ENCODE peak calls at places on chromosome 18, in six cellular contexts. J, P, W, K, X and U are unnamed samples.

GRCh38 chr18:27871731-27872130 is 305.2 kb downstream of the CDH2 start:
- DNase-seq in J (no peak), P (no peak), W (no peak), K (no peak), X (no peak), U (no peak)

GRCh38 chr18:79121746-79122474 is 52.7 kb downstream of the ATP9B start:
- DNase-seq in J (no peak), P (no peak), W (no peak), K (no peak), X (no peak), U (no peak)

GRCh38 chr18:28576941-28577340 is 400.0 kb upstream of the CDH2 start:
- DNase-seq in J (no peak), P (no peak), W (no peak), K (no peak), X (no peak), U (no peak)

GRCh38 chr18:75223687-75224347 is 13.2 kb downstream of the TSHZ1 start:
- DNase-seq in J (no peak), P (no peak), W (no peak), K (no peak), X (peak), U (no peak)

GRCh38 chr18:31646332-31646822 is 38.0 kb downstream of the B4GALT6 start:
- DNase-seq in J (no peak), P (no peak), W (no peak), K (no peak), X (no peak), U (no peak)

GRCh38 chr18:21074336-21075323 is 37.0 kb downstream of the ROCK1 start:
- DNase-seq in J (peak), P (no peak), W (no peak), K (peak), X (no peak), U (no peak)

GRCh38 chr18:11808001-11808855 is 43.0 kb upstream of the CHMP1B start:
- DNase-seq in J (peak), P (no peak), W (no peak), K (peak), X (peak), U (peak)

GRCh38 chr18:31801078-31801477 is 40.4 kb upstream of the SLC25A52 start:
- DNase-seq in J (no peak), P (no peak), W (no peak), K (no peak), X (no peak), U (no peak)

GRCh38 chr18:70620837-70621612 is 332.2 kb downstream of the SOCS6 start:
- DNase-seq in J (no peak), P (no peak), W (no peak), K (no peak), X (no peak), U (no peak)

GRCh38 chr18:69480460-69480859 is 79.8 kb downstream of the DOK6 start:
- DNase-seq in J (no peak), P (no peak), W (no peak), K (no peak), X (no peak), U (no peak)

GRCh38 chr18:53567935-53568574 is 656.4 kb downstream of the MBD2 start:
- DNase-seq in J (peak), P (peak), W (no peak), K (no peak), X (peak), U (no peak)

GRCh38 chr18:1408331-1408835 is 503.7 kb downstream of the ADCYAP1 start:
- DNase-seq in J (no peak), P (no peak), W (no peak), K (no peak), X (no peak), U (no peak)

GRCh38 chr18:1513519-1513918 is 608.8 kb downstream of the ADCYAP1 start:
- DNase-seq in J (no peak), P (no peak), W (peak), K (no peak), X (peak), U (no peak)

GRCh38 chr18:44537521-44537920 is 143.2 kb upstream of the SETBP1 start:
- DNase-seq in J (no peak), P (peak), W (no peak), K (no peak), X (no peak), U (no peak)

GRCh38 chr18:11488175-11488574 is 121.2 kb upstream of the SLC35G4 start:
- DNase-seq in J (no peak), P (no peak), W (no peak), K (no peak), X (no peak), U (no peak)

GRCh38 chr18:44731160-44731865 is 50.6 kb downstream of the SETBP1 start:
- DNase-seq in J (no peak), P (no peak), W (no peak), K (no peak), X (no peak), U (no peak)

GRCh38 chr18:2147866-2148265 is 423.4 kb downstream of the METTL4 start:
- DNase-seq in J (no peak), P (no peak), W (no peak), K (no peak), X (no peak), U (no peak)

GRCh38 chr18:26617151-26617554 is 68.8 kb upstream of the KCTD1 start:
- DNase-seq in J (no peak), P (no peak), W (no peak), K (peak), X (peak), U (no peak)

GRCh38 chr18:11323359-11323819 is 174.0 kb upstream of the PIEZO2 start:
- DNase-seq in J (no peak), P (no peak), W (no peak), K (no peak), X (peak), U (no peak)

GRCh38 chr18:22166070-22166972 is 3.1 kb upstream of the GATA6 start:
- DNase-seq in J (no peak), P (peak), W (no peak), K (no peak), X (no peak), U (no peak)

GRCh38 chr18:25287096-25287495 is 64.9 kb downstream of the ZNF521 start:
- DNase-seq in J (no peak), P (no peak), W (no peak), K (no peak), X (no peak), U (no peak)

GRCh38 chr18:13239557-13239956 is 21.0 kb downstream of the LDLRAD4 start:
- DNase-seq in J (no peak), P (no peak), W (no peak), K (no peak), X (no peak), U (no peak)

GRCh38 chr18:73842795-73843394 is 304.7 kb downstream of the FBXO15 start:
- DNase-seq in J (peak), P (peak), W (peak), K (peak), X (peak), U (peak)

GRCh38 chr18:36177913-36178312 is 9.4 kb upstream of the MOCOS start:
- DNase-seq in J (no peak), P (no peak), W (no peak), K (no peak), X (no peak), U (no peak)

GRCh38 chr18:28045880-28046279 is 131.1 kb downstream of the CDH2 start:
- DNase-seq in J (peak), P (no peak), W (no peak), K (no peak), X (no peak), U (no peak)

GRCh38 chr18:59634096-59634495 is 63.1 kb downstream of the CCBE1 start:
- DNase-seq in J (no peak), P (no peak), W (no peak), K (no peak), X (no peak), U (no peak)

GRCh38 chr18:36419188-36419912 is 121.8 kb downstream of the FHOD3 start:
- DNase-seq in J (no peak), P (no peak), W (no peak), K (no peak), X (no peak), U (no peak)

GRCh38 chr18:12990128-12990485 is 1.1 kb upstream of the CEP192 start:
- DNase-seq in J (no peak), P (no peak), W (no peak), K (no peak), X (no peak), U (no peak)

GRCh38 chr18:38948436-38948835 is 1382.8 kb upstream of the CELF4 start:
- DNase-seq in J (no peak), P (no peak), W (no peak), K (no peak), X (no peak), U (no peak)

GRCh38 chr18:74196220-74197119 is 48.1 kb downstream of the TIMM21 start:
- DNase-seq in J (peak), P (peak), W (peak), K (peak), X (peak), U (peak)

GRCh38 chr18:13405305-13406038 is 186.9 kb downstream of the LDLRAD4 start:
- DNase-seq in J (no peak), P (no peak), W (no peak), K (no peak), X (no peak), U (no peak)

GRCh38 chr18:31454066-31454708 is 6.6 kb downstream of the DSG3 start:
- DNase-seq in J (no peak), P (no peak), W (no peak), K (peak), X (peak), U (no peak)

GRCh38 chr18:26656944-26657536 is 108.7 kb upstream of the KCTD1 start:
- DNase-seq in J (peak), P (peak), W (no peak), K (no peak), X (peak), U (no peak)

GRCh38 chr18:60982296-60982695 is 350.9 kb upstream of the CDH20 start:
- DNase-seq in J (no peak), P (no peak), W (no peak), K (no peak), X (no peak), U (no peak)
- TF ChIP-seq REST in J (no peak), P (no peak), W (no peak), K (no peak), X (no peak), U (no peak)

DNA sequence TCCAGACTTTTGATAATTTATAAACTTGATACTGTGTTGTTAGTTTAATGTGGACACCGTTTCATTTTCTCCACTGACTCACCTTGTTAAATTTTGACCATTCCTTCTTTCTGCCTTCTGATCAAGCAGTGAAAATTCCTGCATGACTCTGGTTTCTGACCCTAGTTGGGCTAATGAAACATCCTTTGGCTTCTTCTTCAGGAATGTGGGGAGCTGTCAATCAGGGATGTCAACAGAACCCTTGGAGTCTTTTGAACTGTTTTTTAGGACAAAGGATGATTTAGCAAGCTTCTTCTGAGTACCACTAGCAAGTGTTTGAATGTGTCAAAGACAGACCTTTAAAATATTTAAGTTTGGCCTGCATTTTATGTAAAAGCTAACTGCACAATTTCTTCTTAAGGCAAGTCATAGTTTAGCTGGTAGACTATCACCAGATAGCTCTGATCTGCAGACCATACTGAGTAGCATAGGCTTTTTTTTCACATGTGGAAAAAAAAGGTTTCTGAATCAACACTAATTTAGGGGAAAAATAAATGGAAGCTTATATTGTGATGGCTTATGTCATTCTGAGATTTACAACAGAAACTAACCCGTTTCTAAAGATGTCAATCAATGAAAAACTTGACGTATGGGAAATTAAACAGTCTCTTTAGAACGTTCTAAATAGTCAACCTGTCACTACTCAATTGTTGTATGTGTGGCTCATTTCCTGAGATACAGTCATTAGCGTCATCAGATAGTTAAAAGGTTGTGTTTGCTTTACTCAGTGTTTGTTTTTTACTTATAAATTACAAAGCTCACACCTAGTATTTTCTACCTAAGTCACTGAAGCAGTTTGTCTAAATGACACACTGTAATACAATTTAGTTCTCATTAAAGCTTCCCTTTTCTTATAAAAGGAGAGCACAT is 311.4 kb downstream of the PTPRM start:
- DNase-seq in J (peak), P (no peak), W (no peak), K (no peak), X (peak), U (no peak)
- H3K27ac ChIP-seq in J (no peak), P (no peak), W (no peak), K (no peak), X (no peak), U (no peak)

GRCh38 chr18:33863912-33864311 is 285.9 kb downstream of the ASXL3 start:
- DNase-seq in J (no peak), P (no peak), W (no peak), K (no peak), X (no peak), U (no peak)
- H3K4me3 ChIP-seq in J (no peak), P (no peak), W (no peak), K (no peak), X (no peak), U (no peak)

GRCh38 chr18:45877403-45877802 is 51.9 kb downstream of the SIGLEC15 start:
- DNase-seq in J (no peak), P (no peak), W (no peak), K (no peak), X (no peak), U (no peak)

GRCh38 chr18:45876131-45876530 is 50.7 kb downstream of the SIGLEC15 start:
- DNase-seq in J (no peak), P (no peak), W (no peak), K (no peak), X (no peak), U (no peak)

GRCh38 chr18:45870419-45870818 is 44.9 kb downstream of the SIGLEC15 start:
- DNase-seq in J (no peak), P (no peak), W (no peak), K (no peak), X (no peak), U (no peak)

GRCh38 chr18:45874501-45875184 is 49.2 kb downstream of the SIGLEC15 start:
- DNase-seq in J (no peak), P (no peak), W (no peak), K (no peak), X (no peak), U (no peak)

DNA sequence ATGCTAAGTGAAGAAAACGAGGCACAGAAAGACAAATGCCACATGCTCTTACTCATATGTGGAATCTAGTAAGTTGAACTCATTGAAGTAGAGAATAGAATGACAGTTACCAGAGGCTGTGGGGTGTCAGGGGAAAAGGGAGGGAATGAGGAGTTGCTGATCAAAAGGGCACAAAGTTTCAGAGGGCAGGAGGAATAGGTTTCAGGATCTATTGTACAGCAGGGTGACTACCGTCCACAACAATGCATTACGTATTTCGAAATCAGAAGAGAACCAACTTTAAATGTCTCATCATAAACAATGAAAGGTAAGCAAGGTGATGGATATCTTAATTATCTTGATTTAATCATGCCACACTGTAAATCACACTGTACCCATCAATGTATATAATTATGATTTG is 46.2 kb downstream of the SIGLEC15 start:
- DNase-seq in J (no peak), P (no peak), W (no peak), K (no peak), X (peak), U (no peak)
- TF ChIP-seq REST in J (no peak), P (no peak), W (no peak), K (no peak), X (no peak), U (no peak)

GRCh38 chr18:50398099-50398498 is 23.3 kb downstream of the SKA1 start:
- DNase-seq in J (no peak), P (no peak), W (no peak), K (no peak), X (no peak), U (no peak)

GRCh38 chr18:50397023-50397422 is 22.2 kb downstream of the SKA1 start:
- DNase-seq in J (no peak), P (no peak), W (no peak), K (no peak), X (no peak), U (no peak)

GRCh38 chr18:50401334-50401733 is 26.5 kb downstream of the SKA1 start:
- DNase-seq in J (no peak), P (no peak), W (no peak), K (no peak), X (no peak), U (no peak)

GRCh38 chr18:50399582-50399981 is 24.7 kb downstream of the SKA1 start:
- DNase-seq in J (no peak), P (peak), W (no peak), K (no peak), X (no peak), U (no peak)

DNA sequence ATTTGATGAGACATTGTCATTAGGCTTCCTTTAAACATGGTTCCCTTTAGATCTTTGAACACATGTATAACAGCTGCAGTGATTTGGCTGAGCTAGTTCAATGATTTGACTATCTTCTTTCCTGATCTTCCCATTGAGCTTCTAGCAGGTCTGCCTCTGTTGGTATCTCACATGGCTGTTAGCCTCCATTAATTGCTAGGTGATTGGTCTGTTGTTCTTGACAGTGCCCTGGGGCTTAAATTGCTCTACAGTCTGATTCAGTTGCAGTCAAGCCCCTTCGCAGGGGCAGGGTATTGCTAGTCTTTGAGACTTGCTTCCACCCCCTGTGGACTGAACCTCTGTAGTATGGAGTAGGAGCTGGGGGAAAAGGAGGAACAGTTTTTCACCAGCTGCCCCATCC is 24.1 kb downstream of the SKA1 start:
- DNase-seq in J (no peak), P (peak), W (no peak), K (no peak), X (no peak), U (no peak)
- H3K27ac ChIP-seq in J (no peak), P (no peak), W (no peak), K (no peak), X (no peak), U (no peak)

GRCh38 chr18:55897101-55897500 is 309.1 kb upstream of the TCF4 start:
- DNase-seq in J (no peak), P (no peak), W (no peak), K (no peak), X (no peak), U (no peak)

DNA sequence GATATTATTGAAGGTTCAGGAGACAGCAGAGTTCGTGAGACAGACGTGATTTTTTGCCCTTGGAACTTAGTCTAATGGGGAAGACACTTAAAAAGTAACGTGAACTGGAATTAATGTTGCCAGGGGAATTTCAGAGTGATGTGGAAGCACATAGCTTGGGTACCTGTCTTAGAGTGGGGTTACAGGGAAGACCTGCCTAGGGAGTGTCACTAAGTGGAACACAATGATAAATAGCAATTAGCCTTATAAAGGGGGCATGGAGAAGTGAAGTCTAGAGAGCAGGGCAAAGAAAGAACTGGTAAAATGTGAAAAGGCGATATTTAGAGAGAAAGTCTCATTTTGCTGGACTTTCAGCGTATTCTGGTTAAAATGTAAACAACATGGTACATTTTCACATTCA is 306.0 kb upstream of the TCF4 start:
- DNase-seq in J (no peak), P (no peak), W (no peak), K (no peak), X (no peak), U (no peak)
- H3K4me3 ChIP-seq in J (peak), P (no peak), W (peak), K (no peak), X (no peak), U (no peak)

GRCh38 chr18:10140928-10141327 is 227.1 kb downstream of the VAPA start:
- DNase-seq in J (no peak), P (no peak), W (no peak), K (no peak), X (peak), U (no peak)
- TF ChIP-seq REST in J (no peak), P (no peak), W (no peak), K (no peak), X (no peak), U (no peak)

DNA sequence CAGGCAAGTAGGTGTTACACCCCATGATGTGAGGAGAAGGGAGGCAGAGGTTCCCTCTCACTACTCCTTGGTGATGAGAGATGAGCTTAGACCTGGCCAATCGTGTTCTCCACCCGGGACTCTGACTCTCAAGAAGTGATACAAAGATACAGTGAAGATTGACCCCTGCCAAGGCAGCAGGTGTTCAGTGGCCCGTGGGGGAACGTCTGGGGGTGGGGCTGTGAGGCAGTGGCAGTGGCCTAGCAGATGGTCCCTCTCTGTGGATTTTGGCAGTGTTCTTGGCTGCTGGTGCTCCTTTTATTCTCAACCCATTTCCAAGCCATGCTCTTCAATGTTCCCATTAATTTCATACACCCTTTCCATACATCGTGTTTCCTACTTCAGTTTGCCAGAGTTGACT is 120.4 kb upstream of the NEDD4L start:
- DNase-seq in J (no peak), P (no peak), W (no peak), K (no peak), X (no peak), U (no peak)
- H3K27ac ChIP-seq in J (no peak), P (no peak), W (no peak), K (no peak), X (no peak), U (no peak)